ENCODE peak calls at places on chromosomes 13 and 19, in six cellular contexts. E is mucosa of gallbladder; H is NAMALWA; P is stimulated activated CD4-positive, alpha-beta T cell treated with anti-CD3 and anti-CD28 coated beads, Interleukin-2, amount 100 ng/mL, for 24 hours; W is glutamatergic neuron; A is uterus. S is an unnamed sample.

GRCh38 chr13:73451120-73452029 is 392.6 kb downstream of the KLF5 start:
- DNase-seq in W (no peak), P (no peak), H (no peak), E (no peak), A (no peak), S (no peak)

GRCh38 chr19:16417660-16418596 is 53.8 kb downstream of the EPS15L1 start:
- DNase-seq in W (peak; percentile 79), H (peak; percentile 85), A (peak; percentile 53), E (peak; percentile 34), P (peak; percentile 72), S (peak; percentile 92)

GRCh38 chr19:703651-704446 is 4.9 kb upstream of the PALM start:
- DNase-seq in A (peak; percentile 77), P (peak; percentile 61), W (peak; percentile 78), E (peak; percentile 58), H (peak; percentile 81), S (peak; percentile 77)

GRCh38 chr13:40233731-40234195 is 432.7 kb downstream of the FOXO1 start:
- DNase-seq in W (no peak), P (no peak), A (peak; percentile 78), H (no peak), E (no peak), S (no peak)

GRCh38 chr13:91123456-91124127 is 223.9 kb upstream of the MIR17HG start:
- DNase-seq in W (no peak), E (no peak), P (no peak), H (no peak), A (no peak), S (no peak)

GRCh38 chr13:43196171-43196611 is 172.8 kb downstream of the DNAJC15 start:
- DNase-seq in W (no peak), E (no peak), A (peak; percentile 34), P (no peak), H (no peak), S (peak; percentile 33)

GRCh38 chr19:45746866-45747265 is 13.6 kb downstream of the MEIOSIN start:
- DNase-seq in P (no peak), H (no peak), A (no peak), E (no peak), W (no peak), S (no peak)

GRCh38 chr19:12953456-12954149 is 3.4 kb downstream of the GADD45GIP1 start:
- DNase-seq in E (no peak), A (no peak), H (no peak), W (no peak), P (no peak), S (peak; percentile 54)

GRCh38 chr13:23752111-23753001 is 136.8 kb downstream of the MIPEP start:
- DNase-seq in A (no peak), E (no peak), P (no peak), W (no peak), H (no peak), S (peak; percentile 51)

S was measured in D341Med.